ENCODE peak calls at places on chromosomes 2 and 18, in six cellular contexts. U, I, T, F, S and N are unnamed samples.

GRCh38 chr18:944440-944839 is 39.8 kb downstream of the ADCYAP1 start:
- DNase-seq in F (no peak), I (no peak), T (no peak), U (no peak), S (no peak), N (no peak)

GRCh38 chr2:68151037-68151436 is 6.7 kb upstream of the PNO1 start:
- DNase-seq in T (no peak), U (no peak), I (no peak), S (no peak), F (no peak), N (no peak)

GRCh38 chr2:74379851-74380789 is at the start of gene DCTN1:
- DNase-seq in F (no peak), I (peak; percentile 67), S (peak; percentile 71), T (no peak), U (peak; percentile 20), N (no peak)

GRCh38 chr2:233081232-233081730 is 21.1 kb downstream of the INPP5D start:
- DNase-seq in F (no peak), U (no peak), T (no peak), I (peak; percentile 62), S (no peak), N (peak; percentile 66)

GRCh38 chr2:64840419-64840818 is 148.8 kb upstream of the SLC1A4 start:
- DNase-seq in T (no peak), S (no peak), F (no peak), I (no peak), U (no peak), N (no peak)

GRCh38 chr2:70133521-70134348 is 46.5 kb downstream of the PCBP1 start:
- DNase-seq in F (no peak), S (no peak), T (no peak), I (no peak), U (no peak), N (no peak)

GRCh38 chr2:71609029-71609428 is 155.7 kb downstream of the DYSF start:
- DNase-seq in T (peak; percentile 24), F (peak; percentile 24), U (peak; percentile 2), I (peak; percentile 28), S (no peak), N (peak; percentile 41)

GRCh38 chr2:40371525-40372277 is 80.2 kb downstream of the SLC8A1 start:
- DNase-seq in F (peak; percentile 22), U (no peak), I (no peak), T (no peak), S (peak; percentile 57), N (peak; percentile 71)

GRCh38 chr2:43831438-43832294 is 7.0 kb downstream of the ABCG5 start:
- DNase-seq in I (no peak), S (peak; percentile 55), U (no peak), F (no peak), T (no peak), N (no peak)

GRCh38 chr2:119575439-119575838 is 31.2 kb downstream of the CFAP221 start:
- DNase-seq in S (no peak), T (no peak), I (no peak), F (no peak), U (no peak), N (no peak)

GRCh38 chr2:18831916-18832510 is 242.6 kb upstream of the NT5C1B start:
- DNase-seq in U (no peak), I (no peak), F (no peak), S (no peak), T (no peak), N (no peak)

GRCh38 chr2:239150125-239151011 is 250.5 kb downstream of the HDAC4 start:
- DNase-seq in I (peak; percentile 48), F (no peak), S (no peak), T (no peak), U (no peak), N (peak; percentile 14)

GRCh38 chr2:161141033-161141432 is 19.2 kb upstream of the TANK start:
- DNase-seq in F (no peak), U (no peak), I (no peak), T (no peak), S (no peak), N (no peak)

GRCh38 chr2:7089898-7090510 is 172.8 kb downstream of the RNF144A start:
- DNase-seq in I (no peak), U (no peak), T (no peak), S (peak; percentile 14), F (no peak), N (no peak)

GRCh38 chr2:156190532-156190931 is 142.0 kb downstream of the NR4A2 start:
- DNase-seq in S (no peak), U (peak; percentile 19), I (no peak), F (no peak), T (no peak), N (no peak)

GRCh38 chr2:31110998-31111397 is 27.2 kb downstream of the GALNT14 start:
- DNase-seq in U (no peak), F (no peak), I (no peak), T (no peak), S (no peak), N (no peak)
- H3K27me3 ChIP-seq in U (no peaks in the 10 kb centered on the region), F (peaks cover 10% of the 10 kb centered on the region), I (no peaks in the 10 kb centered on the region), T (no peaks in the 10 kb centered on the region), S (no peaks in the 10 kb centered on the region), N (no peaks in the 10 kb centered on the region)

DNA sequence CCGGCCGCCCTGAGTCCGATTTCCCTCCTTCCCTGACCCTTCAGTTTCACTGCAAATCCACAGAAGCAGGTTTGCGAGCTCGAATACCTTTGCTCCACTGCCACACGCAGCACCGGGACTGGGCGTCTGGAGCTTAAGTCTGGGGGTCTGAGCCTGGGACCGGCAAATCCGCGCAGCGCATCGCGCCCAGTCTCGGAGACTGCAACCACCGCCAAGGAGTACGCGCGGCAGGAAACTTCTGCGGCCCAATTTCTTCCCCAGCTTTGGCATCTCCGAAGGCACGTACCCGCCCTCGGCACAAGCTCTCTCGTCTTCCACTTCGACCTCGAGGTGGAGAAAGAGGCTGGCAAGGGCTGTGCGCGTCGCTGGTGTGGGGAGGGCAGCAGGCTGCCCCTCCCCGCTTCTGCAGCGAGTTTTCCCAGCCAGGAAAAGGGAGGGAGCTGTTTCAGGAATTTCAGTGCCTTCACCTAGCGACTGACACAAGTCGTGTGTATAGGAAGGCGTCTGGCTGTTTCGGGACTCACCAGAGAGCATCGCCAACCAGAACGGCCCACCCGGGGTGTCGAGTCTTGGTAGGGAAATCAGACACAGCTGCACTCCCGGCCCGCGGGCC is 4.6 kb downstream of the SIX2 start:
- DNase-seq in S (peak; percentile 74), T (no peak), I (no peak), F (no peak), U (no peak), N (no peak)
- H3K4me3 ChIP-seq in S (peak overlapping the region; percentile 56), T (peak overlapping the region; percentile 7), I (no peak overlapping the region), F (no peak overlapping the region), U (no peak overlapping the region), N (no peak overlapping the region)

GRCh38 chr2:76569819-76570218 is 859.1 kb upstream of the GCFC2 start:
- DNase-seq in I (no peak), F (no peak), U (no peak), S (no peak), T (no peak), N (no peak)

GRCh38 chr2:76564734-76565133 is 854.0 kb upstream of the GCFC2 start:
- DNase-seq in U (no peak), S (no peak), F (no peak), T (no peak), I (no peak), N (no peak)

GRCh38 chr2:76572981-76573380 is 862.3 kb upstream of the GCFC2 start:
- DNase-seq in S (peak; percentile 51), U (no peak), F (no peak), I (no peak), T (no peak), N (no peak)

GRCh38 chr2:76563730-76564129 is 853.0 kb upstream of the GCFC2 start:
- DNase-seq in F (no peak), T (peak; percentile 47), I (no peak), S (no peak), U (no peak), N (no peak)

DNA sequence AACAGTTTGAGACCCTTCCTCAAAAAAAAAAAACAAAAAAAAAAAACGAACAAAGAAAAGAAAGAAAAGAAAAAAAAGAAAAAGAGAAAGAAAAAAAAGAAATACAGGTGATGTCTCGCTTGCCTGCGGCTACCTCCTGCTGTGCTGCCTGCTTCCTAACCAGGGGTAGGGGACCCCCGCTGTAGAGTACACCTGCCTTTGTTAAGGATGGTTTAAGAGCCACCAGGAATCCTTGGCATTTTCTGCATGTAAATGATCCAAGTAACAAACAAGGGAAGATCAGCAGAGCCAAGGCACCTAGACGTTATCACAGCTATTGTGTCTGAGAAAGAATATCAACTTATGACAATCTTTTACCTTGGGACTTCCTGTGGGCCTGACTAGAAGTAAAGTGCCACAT is 856.8 kb upstream of the GCFC2 start:
- DNase-seq in U (no peak), T (no peak), S (peak; percentile 72), I (no peak), F (no peak), N (no peak)
- H3K4me1 ChIP-seq in U (no peaks in the 10 kb centered on the region), T (no peaks in the 10 kb centered on the region), S (peaks cover 26% of the 10 kb centered on the region), I (no peaks in the 10 kb centered on the region), F (no peaks in the 10 kb centered on the region), N (no peaks in the 10 kb centered on the region)

GRCh38 chr2:168962636-168963035 is 61.5 kb downstream of the G6PC2 start:
- DNase-seq in U (no peak), I (no peak), S (no peak), T (no peak), F (no peak), N (no peak)

GRCh38 chr2:168961450-168962229 is 60.5 kb downstream of the G6PC2 start:
- DNase-seq in I (peak; percentile 73), S (peak; percentile 90), F (no peak), T (no peak), U (peak; percentile 55), N (no peak)

GRCh38 chr2:168969865-168970264 is 61.3 kb downstream of the ABCB11 start:
- DNase-seq in I (no peak), U (no peak), T (no peak), S (no peak), F (no peak), N (no peak)

GRCh38 chr2:168968342-168968741 is 62.8 kb downstream of the ABCB11 start:
- DNase-seq in F (no peak), T (no peak), I (no peak), U (no peak), S (no peak), N (no peak)

GRCh38 chr2:168964251-168964807 is 63.2 kb downstream of the G6PC2 start:
- DNase-seq in T (no peak), I (no peak), S (no peak), F (no peak), U (no peak), N (no peak)
- H3K27me3 ChIP-seq in T (no peaks in the 10 kb centered on the region), I (no peaks in the 10 kb centered on the region), S (no peaks in the 10 kb centered on the region), F (no peaks in the 10 kb centered on the region), U (no peaks in the 10 kb centered on the region), N (no peaks in the 10 kb centered on the region)

GRCh38 chr2:187302146-187302545 is 145.9 kb downstream of the CALCRL start:
- DNase-seq in U (no peak), S (no peak), I (no peak), T (no peak), F (no peak), N (no peak)
- H3K4me3 ChIP-seq in U (no peak overlapping the region), S (no peak overlapping the region), I (no peak overlapping the region), T (no peak overlapping the region), F (no peak overlapping the region), N (no peak overlapping the region)

GRCh38 chr2:98459776-98460175 is 15.1 kb downstream of the INPP4A start:
- DNase-seq in T (no peak), F (no peak), S (no peak), I (no peak), U (no peak), N (no peak)
- H3K4me1 ChIP-seq in T (peaks cover 97% of the 10 kb centered on the region), F (peaks cover 100% of the 10 kb centered on the region), S (peaks cover 36% of the 10 kb centered on the region), I (peaks cover 31% of the 10 kb centered on the region), U (peaks cover 4% of the 10 kb centered on the region), N (peaks cover 2% of the 10 kb centered on the region)